ENCODE peak calls at places on chromosomes 4 and X, in five cellular contexts. Y, E, B, G and K are unnamed samples.
A peak's percentile ranks its signal among the peaks of the same experiment; 100 is the strongest.

GRCh38 chr4:119041951-119042560 is 93.6 kb upstream of the MYOZ2 start:
- DNase-seq in Y (peak; percentile 81), E (no peak), B (peak; percentile 59), G (peak; percentile 77), K (peak; percentile 34)

GRCh38 chrX:41716767-41717473 is 7.1 kb upstream of the GPR82 start:
- DNase-seq in Y (no peak), E (no peak), B (no peak), G (no peak), K (no peak)

GRCh38 chrX:41333744-41333993 is 293 bp upstream of the DDX3X start:
- DNase-seq in Y (peak; percentile 91), E (no peak), B (peak; percentile 73), G (peak; percentile 78), K (peak; percentile 88)

GRCh38 chr4:6183740-6184139 is 16.6 kb downstream of the JAKMIP1 start:
- DNase-seq in Y (no peak), E (no peak), B (no peak), G (no peak), K (no peak)

GRCh38 chrX:153307546-153308175 is 13.9 kb downstream of the PNMA6F start:
- DNase-seq in Y (no peak), E (no peak), B (no peak), G (no peak), K (no peak)

GRCh38 chr4:186622788-186623464 is 67.6 kb upstream of the MTNR1A start:
- DNase-seq in Y (peak; percentile 67), E (no peak), B (peak; percentile 67), G (no peak), K (peak; percentile 55)

GRCh38 chrX:74465424-74465823 is 44.1 kb downstream of the SLC16A2 start:
- DNase-seq in Y (no peak), E (no peak), B (no peak), G (no peak), K (no peak)

GRCh38 chrX:150856101-150856500 is 42.4 kb downstream of the CD99L2 start:
- DNase-seq in Y (no peak), E (no peak), B (no peak), G (peak; percentile 25), K (no peak)

GRCh38 chr4:24794916-24795665 is at the start of gene SOD3:
- DNase-seq in Y (peak; percentile 69), E (peak; percentile 80), B (peak; percentile 67), G (peak; percentile 86), K (peak; percentile 91)

GRCh38 chr4:53306729-53307128 is 59.1 kb downstream of the SCFD2 start:
- DNase-seq in Y (no peak), E (no peak), B (no peak), G (peak; percentile 16), K (no peak)

GRCh38 chr4:125639182-125639621 is 324.4 kb downstream of the FAT4 start:
- DNase-seq in Y (peak; percentile 6), E (no peak), B (no peak), G (no peak), K (peak; percentile 84)

GRCh38 chr4:4396628-4397440 is 9.9 kb downstream of the NSG1 start:
- DNase-seq in Y (peak; percentile 87), E (no peak), B (no peak), G (no peak), K (no peak)

GRCh38 chr4:71545168-71545567 is 206.3 kb downstream of the SLC4A4 start:
- DNase-seq in Y (no peak), E (no peak), B (no peak), G (peak; percentile 44), K (no peak)

GRCh38 chr4:151753056-151753455 is 7.8 kb downstream of the GATB start:
- DNase-seq in Y (no peak), E (no peak), B (no peak), G (peak; percentile 24), K (no peak)

GRCh38 chr4:69713593-69713992 is 46.8 kb downstream of the SULT1B1 start:
- DNase-seq in Y (peak; percentile 17), E (no peak), B (no peak), G (no peak), K (no peak)

GRCh38 chr4:173530326-173531062 is 465 bp upstream of the HAND2 start:
- DNase-seq in Y (no peak), E (no peak), B (no peak), G (no peak), K (no peak)

GRCh38 chrX:95797344-95797743 is 887.3 kb upstream of the DIAPH2 start:
- DNase-seq in Y (no peak), E (no peak), B (no peak), G (no peak), K (no peak)

GRCh38 chr4:120659626-120660170 is 262.8 kb downstream of the PRDM5 start:
- DNase-seq in Y (no peak), E (no peak), B (no peak), G (no peak), K (no peak)

GRCh38 chrX:151970661-151971060 is 3.8 kb downstream of the GABRE start:
- DNase-seq in Y (peak; percentile 65), E (peak; percentile 84), B (peak; percentile 84), G (peak; percentile 65), K (peak; percentile 85)

GRCh38 chr4:6343950-6344408 is 74.3 kb downstream of the WFS1 start:
- DNase-seq in Y (no peak), E (no peak), B (no peak), G (peak; percentile 85), K (peak; percentile 18)

GRCh38 chr4:153233761-153234371 is 29.6 kb downstream of the TRIM2 start:
- DNase-seq in Y (peak; percentile 86), E (no peak), B (no peak), G (peak; percentile 90), K (no peak)

GRCh38 chr4:74105656-74106275 is 6.8 kb upstream of the CXCL2 start:
- DNase-seq in Y (no peak), E (no peak), B (no peak), G (no peak), K (peak; percentile 54)

GRCh38 chr4:86376850-86377249 is 17.0 kb upstream of the MAPK10 start:
- DNase-seq in Y (no peak), E (no peak), B (no peak), G (no peak), K (no peak)

GRCh38 chr4:105060628-105061027 is 86.0 kb upstream of the TET2 start:
- DNase-seq in Y (no peak), E (no peak), B (no peak), G (peak; percentile 68), K (no peak)

GRCh38 chrX:7083468-7084396 is 63.8 kb upstream of the STS start:
- DNase-seq in Y (peak; percentile 91), E (no peak), B (peak; percentile 70), G (peak; percentile 89), K (no peak)

GRCh38 chr4:153062652-153063168 is 126.6 kb downstream of the FHDC1 start:
- DNase-seq in Y (no peak), E (no peak), B (no peak), G (no peak), K (no peak)

GRCh38 chr4:89434364-89434988 is 126.9 kb upstream of the GPRIN3 start:
- DNase-seq in Y (peak; percentile 59), E (no peak), B (no peak), G (peak; percentile 31), K (no peak)

GRCh38 chr4:57233391-57233790 is 123.2 kb upstream of the IGFBP7 start:
- DNase-seq in Y (peak; percentile 82), E (no peak), B (no peak), G (peak; percentile 85), K (no peak)

GRCh38 chr4:7823416-7823824 is 116.2 kb downstream of the AFAP1 start:
- DNase-seq in Y (no peak), E (peak; percentile 80), B (no peak), G (no peak), K (peak; percentile 96)

GRCh38 chr4:140122891-140123290 is 31.1 kb downstream of the MAML3 start:
- DNase-seq in Y (no peak), E (no peak), B (no peak), G (no peak), K (no peak)

GRCh38 chrX:118497180-118497814 is 1.7 kb downstream of the DOCK11 start:
- DNase-seq in Y (no peak), E (no peak), B (no peak), G (no peak), K (no peak)

GRCh38 chrX:118498755-118499154 is 3.1 kb downstream of the DOCK11 start:
- DNase-seq in Y (no peak), E (no peak), B (no peak), G (no peak), K (no peak)

GRCh38 chrX:118496763-118497079 is 1.1 kb downstream of the DOCK11 start:
- DNase-seq in Y (no peak), E (no peak), B (no peak), G (no peak), K (no peak)

GRCh38 chrX:118499295-118499694 is 3.7 kb downstream of the DOCK11 start:
- DNase-seq in Y (no peak), E (no peak), B (no peak), G (no peak), K (no peak)

DNA sequence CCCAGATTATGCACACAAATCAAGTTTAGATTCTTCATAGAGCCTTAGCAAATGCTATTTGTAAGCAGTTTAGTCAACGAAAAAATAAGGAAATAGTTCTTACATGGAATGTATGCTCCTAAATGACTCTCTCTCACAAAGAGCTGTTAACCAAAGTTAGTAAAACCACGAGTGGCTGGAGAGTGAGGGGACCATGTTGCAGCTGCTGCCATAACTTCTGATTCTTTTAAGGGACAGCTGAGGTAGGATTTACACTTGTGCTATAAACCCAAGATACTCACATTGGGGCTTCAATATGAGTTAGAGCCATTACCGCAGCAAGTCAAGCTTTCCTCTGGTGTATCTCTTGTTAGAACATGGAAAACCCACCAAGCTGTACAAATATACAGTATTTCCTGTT is 2.7 kb downstream of the DOCK11 start:
- DNase-seq in Y (no peak), E (no peak), B (no peak), G (no peak), K (no peak)
- H3K4me1 ChIP-seq in Y (peaks cover 7% of the 10 kb centered on the region), E (no peaks in the 10 kb centered on the region), B (peaks cover 4% of the 10 kb centered on the region), G (no peaks in the 10 kb centered on the region), K (no peaks in the 10 kb centered on the region)

GRCh38 chr4:3324093-3324815 is 31.4 kb downstream of the RGS12 start:
- DNase-seq in Y (no peak), E (no peak), B (peak; percentile 16), G (no peak), K (peak; percentile 10)
- H3K27me3 ChIP-seq in Y (no peaks in the 10 kb centered on the region), E (no peaks in the 10 kb centered on the region), B (no peaks in the 10 kb centered on the region), G (no peaks in the 10 kb centered on the region), K (no peaks in the 10 kb centered on the region)

DNA sequence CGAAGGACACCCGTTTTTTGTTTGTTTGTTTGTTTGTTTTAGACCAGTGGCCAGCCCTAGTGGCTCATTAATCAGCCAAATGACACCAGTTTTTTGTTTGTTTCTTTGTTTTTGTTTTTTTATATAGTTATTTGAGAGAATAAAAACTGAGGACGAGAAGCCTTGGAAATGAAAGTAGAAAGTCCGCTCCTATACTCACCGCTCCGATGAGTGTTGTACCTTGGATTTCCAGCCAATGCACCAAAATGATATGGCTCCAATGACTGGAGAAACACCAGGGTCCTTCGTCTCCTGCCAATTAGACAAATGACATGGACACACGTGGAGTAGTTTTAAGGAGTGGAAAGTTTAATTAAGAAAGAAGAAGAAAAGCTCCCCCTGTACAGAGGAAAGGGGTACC is 87.9 kb downstream of the ZXDA start:
- DNase-seq in Y (no peak), E (no peak), B (no peak), G (no peak), K (no peak)
- H3K4me3 ChIP-seq in Y (peak overlapping the region; percentile 42), E (peak overlapping the region; percentile 59), B (no peak overlapping the region), G (peak overlapping the region; percentile 37), K (peak overlapping the region; percentile 22)

DNA sequence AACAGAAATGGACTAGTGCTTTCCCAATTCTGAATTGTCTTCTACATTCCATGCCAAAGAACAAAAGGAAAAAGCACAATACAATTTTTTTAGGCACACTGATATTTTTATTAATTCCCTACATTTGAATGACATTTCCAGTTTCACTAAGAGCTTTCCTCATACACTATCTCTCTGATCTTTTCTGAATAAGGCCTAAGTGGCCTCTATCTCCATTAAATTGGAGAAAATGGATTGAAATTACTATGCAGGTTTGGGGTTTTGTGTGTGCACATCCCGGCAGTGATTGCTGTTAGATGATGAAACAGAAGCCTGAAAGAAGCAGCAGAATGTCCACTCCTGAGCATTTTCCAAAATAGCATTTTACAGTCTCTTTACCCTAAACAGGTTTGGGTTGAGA is 104.0 kb downstream of the ATP11C start:
- DNase-seq in Y (no peak), E (no peak), B (no peak), G (no peak), K (no peak)
- H3K4me1 ChIP-seq in Y (peaks cover 1% of the 10 kb centered on the region), E (peaks cover 8% of the 10 kb centered on the region), B (peaks cover 61% of the 10 kb centered on the region), G (peaks cover 34% of the 10 kb centered on the region), K (no peaks in the 10 kb centered on the region)